ENCODE peak calls at places on chromosomes 16 and 17, in ten cellular contexts. A is HFFc6, Y is lung, Q is coronary artery, D is GM10248, H is kidney epithelial cell, U is endothelial cell of umbilical vein, T is cardiac muscle cell, F is cardiac fibroblast, W is colonic mucosa. N is an unnamed sample.

GRCh38 chr17:54013117-54013516 is 190.4 kb downstream of the KIF2B start:
- DNase-seq in Y (no peak), A (no peak), H (no peak), F (no peak), Q (no peak), T (no peak), W (no peak), U (no peak), D (no peak), N (no peak)

GRCh38 chr17:3678821-3679175 is 10.2 kb downstream of the EMC6 start:
- DNase-seq in Q (no peak), Y (no peak), U (no peak), W (no peak), F (no peak), T (no peak), D (no peak), H (no peak), A (no peak), N (no peak)

GRCh38 chr17:74838275-74838674 is 21.4 kb downstream of the GRIN2C start:
- DNase-seq in A (no peak), U (no peak), Y (no peak), Q (no peak), H (no peak), D (no peak), F (no peak), W (no peak), T (no peak), N (no peak)

GRCh38 chr17:14351493-14351892 is 50.6 kb downstream of the HS3ST3B1 start:
- DNase-seq in H (peak), T (no peak), F (no peak), Y (no peak), Q (no peak), D (peak), U (no peak), A (no peak), W (no peak), N (no peak)

GRCh38 chr16:29744541-29745101 is 1.2 kb downstream of the C16orf54 start:
- DNase-seq in U (no peak), H (no peak), Q (no peak), A (no peak), F (no peak), Y (no peak), W (no peak), D (peak), T (no peak), N (no peak)

GRCh38 chr17:2406903-2407790 is 6.3 kb upstream of the MNT start:
- DNase-seq in U (peak), T (no peak), H (peak), Q (peak), D (no peak), W (peak), F (peak), A (peak), Y (no peak), N (no peak)

GRCh38 chr17:52395308-52395707 is 236.8 kb upstream of the CA10 start:
- DNase-seq in U (no peak), F (no peak), Y (no peak), D (no peak), Q (no peak), T (no peak), H (no peak), A (no peak), W (no peak), N (no peak)

GRCh38 chr17:38717139-38717745 is 12.2 kb downstream of the MLLT6 start:
- DNase-seq in Y (no peak), Q (no peak), T (no peak), H (no peak), W (no peak), F (no peak), A (no peak), D (no peak), U (no peak), N (no peak)

GRCh38 chr17:62075308-62075815 is 10.3 kb upstream of the MED13 start:
- DNase-seq in W (no peak), U (no peak), H (no peak), T (no peak), F (no peak), Y (peak), D (no peak), Q (no peak), A (no peak), N (no peak)

GRCh38 chr16:81349608-81350305 is 35.0 kb downstream of the GAN start:
- DNase-seq in U (no peak), H (no peak), D (no peak), F (no peak), W (no peak), Q (no peak), A (no peak), Y (no peak), T (no peak), N (no peak)

GRCh38 chr17:53607475-53607874 is 215.3 kb upstream of the KIF2B start:
- DNase-seq in T (peak), A (no peak), F (no peak), W (no peak), H (no peak), Y (no peak), Q (no peak), D (no peak), U (no peak), N (no peak)

GRCh38 chr16:85616608-85617311 is 3.6 kb downstream of the GSE1 start:
- DNase-seq in U (no peak), H (no peak), A (no peak), W (peak), Q (no peak), T (no peak), D (peak), Y (peak), F (no peak), N (no peak)

GRCh38 chr17:40495140-40495539 is 6.3 kb downstream of the TNS4 start:
- DNase-seq in A (no peak), Q (no peak), W (no peak), U (no peak), Y (no peak), T (no peak), H (no peak), F (no peak), D (no peak), N (no peak)

GRCh38 chr17:19287651-19288050 is 50.5 kb downstream of the EPN2 start:
- DNase-seq in Y (no peak), F (no peak), D (no peak), U (no peak), H (no peak), T (no peak), A (no peak), Q (no peak), W (no peak), N (no peak)

GRCh38 chr17:45282683-45283644 is 21.1 kb upstream of the SPATA32 start:
- DNase-seq in H (no peak), U (no peak), D (no peak), A (no peak), T (peak), Y (peak), W (no peak), Q (no peak), F (peak), N (no peak)

GRCh38 chr17:80183581-80184422 is 14.0 kb downstream of the CARD14 start:
- DNase-seq in T (no peak), F (no peak), Y (no peak), U (no peak), D (no peak), W (no peak), Q (no peak), H (no peak), A (no peak), N (no peak)

GRCh38 chr17:31857920-31858646 is 961 bp downstream of the COPRS start:
- DNase-seq in U (no peak), H (no peak), Y (no peak), A (no peak), F (no peak), D (no peak), W (no peak), Q (no peak), T (peak), N (no peak)

GRCh38 chr16:53775821-53776431 is 72.0 kb downstream of the FTO start:
- DNase-seq in A (peak), Y (peak), T (no peak), D (no peak), F (peak), Q (no peak), U (no peak), H (peak), W (peak), N (no peak)

GRCh38 chr17:9054611-9055010 is 33.3 kb downstream of the NTN1 start:
- DNase-seq in Y (no peak), T (no peak), D (no peak), F (no peak), W (no peak), H (no peak), Q (no peak), U (no peak), A (no peak), N (no peak)

GRCh38 chr17:41456206-41456605 is 11.0 kb downstream of the KRT32 start:
- DNase-seq in W (no peak), H (no peak), Q (no peak), A (no peak), Y (no peak), D (no peak), T (no peak), U (no peak), F (no peak), N (no peak)

GRCh38 chr16:87437911-87438610 is 45.9 kb downstream of the MAP1LC3B start:
- DNase-seq in Q (no peak), D (no peak), T (no peak), H (no peak), F (no peak), A (no peak), U (no peak), W (no peak), Y (no peak), N (no peak)

GRCh38 chr16:80947708-80948615 is 58.7 kb downstream of the CMC2 start:
- DNase-seq in D (no peak), F (peak), A (no peak), Q (no peak), H (no peak), W (no peak), Y (no peak), U (peak), T (no peak), N (no peak)

GRCh38 chr17:56897646-56898424 is 16.0 kb downstream of the TRIM25 start:
- DNase-seq in F (no peak), T (no peak), A (no peak), W (peak), D (peak), H (no peak), Q (no peak), U (no peak), Y (no peak), N (no peak)

GRCh38 chr16:17340804-17341203 is 130.0 kb downstream of the XYLT1 start:
- DNase-seq in Q (no peak), A (no peak), D (no peak), U (no peak), H (no peak), T (no peak), Y (no peak), W (no peak), F (no peak), N (no peak)

DNA sequence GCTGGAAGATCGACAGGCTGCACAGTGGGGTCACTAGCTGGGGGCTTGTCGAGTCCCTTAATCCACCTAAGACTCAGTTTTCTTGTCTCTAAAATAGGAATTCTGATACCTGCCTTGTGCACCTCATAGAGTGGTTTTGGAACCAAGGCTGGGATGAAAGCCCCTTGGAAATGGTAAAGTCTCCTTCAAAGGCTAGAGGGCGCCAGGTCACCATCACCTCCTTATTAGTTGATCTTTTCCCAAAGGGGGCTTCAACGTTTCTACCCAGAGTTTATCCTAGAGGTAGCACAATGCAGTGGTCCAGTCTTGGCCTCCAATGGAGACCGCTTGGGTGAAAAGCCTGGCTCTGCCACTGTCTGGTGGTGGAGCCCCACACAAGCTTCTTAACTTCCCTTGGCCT is 158.2 kb downstream of the AIPL1 start:
- DNase-seq in F (no peak), H (no peak), Q (no peak), Y (no peak), T (no peak), W (no peak), A (no peak), D (no peak), U (no peak), N (no peak)
- TF ChIP-seq CTCF in F (no peak), H (no peak), Q (no peak), Y (no peak), T (no peak), W (no peak), A (no peak), D (no peak), U (peak), N (peak)

GRCh38 chr17:21252289-21252874 is 828 bp downstream of the NATD1 start:
- DNase-seq in W (no peak), U (no peak), H (no peak), D (no peak), A (no peak), F (no peak), Q (no peak), Y (no peak), T (no peak), N (no peak)

GRCh38 chr17:21250719-21251305 is 2.4 kb downstream of the NATD1 start:
- DNase-seq in W (no peak), F (no peak), T (no peak), D (no peak), Y (no peak), Q (no peak), A (no peak), U (no peak), H (no peak), N (no peak)

GRCh38 chr17:21253646-21254441 is 634 bp upstream of the NATD1 start:
- DNase-seq in Q (no peak), Y (peak), D (no peak), U (no peak), T (no peak), H (no peak), W (no peak), A (no peak), F (no peak), N (no peak)

GRCh38 chr17:21251611-21252010 is 1.6 kb downstream of the NATD1 start:
- DNase-seq in W (no peak), F (no peak), H (no peak), A (no peak), Q (no peak), U (no peak), T (no peak), Y (no peak), D (no peak), N (no peak)

DNA sequence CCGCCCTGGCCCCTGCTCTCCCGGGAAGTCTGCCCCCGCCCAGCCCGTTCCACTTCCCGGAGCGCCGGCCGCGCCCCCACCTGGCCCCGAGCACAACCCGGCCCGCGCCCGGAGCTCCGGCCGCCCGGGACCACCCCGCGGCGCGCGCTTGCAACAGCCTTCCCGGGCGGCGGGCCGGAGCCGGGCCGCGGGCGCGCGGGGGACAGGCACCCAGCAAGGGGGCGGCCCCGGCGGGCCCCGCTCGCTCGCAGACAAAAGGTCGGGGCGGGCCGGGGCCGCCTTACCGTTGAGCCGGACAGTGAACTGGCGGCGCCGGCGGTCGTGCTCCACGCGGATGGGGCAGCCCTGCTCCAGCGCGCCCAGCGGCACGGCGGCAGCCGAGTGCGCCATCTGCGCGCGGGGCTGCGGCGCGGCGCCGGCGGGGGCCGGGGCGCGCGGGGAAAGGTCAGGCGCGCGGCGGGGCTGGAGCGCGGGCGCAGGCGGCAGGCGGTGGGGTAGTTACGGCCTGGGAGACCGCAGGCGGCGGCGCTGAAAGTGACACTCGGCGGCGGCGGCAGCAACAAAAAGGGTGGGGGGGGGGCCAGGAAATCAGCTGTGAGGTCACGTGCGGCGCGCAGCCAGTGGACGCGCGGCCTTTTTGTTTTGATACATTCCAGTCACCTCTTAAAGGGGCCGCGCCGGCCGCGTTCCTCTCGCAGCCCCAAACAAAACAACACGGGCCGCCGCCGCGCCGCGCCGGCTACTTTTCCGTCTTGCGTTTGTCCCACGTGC is at the start of gene NATD1:
- DNase-seq in T (peak), D (peak), U (peak), F (peak), A (peak), H (peak), W (peak), Y (peak), Q (peak), N (peak)
- TF ChIP-seq CTCF in T (no peak), D (no peak), U (no peak), F (no peak), A (no peak), H (no peak), W (no peak), Y (no peak), Q (no peak), N (no peak)

DNA sequence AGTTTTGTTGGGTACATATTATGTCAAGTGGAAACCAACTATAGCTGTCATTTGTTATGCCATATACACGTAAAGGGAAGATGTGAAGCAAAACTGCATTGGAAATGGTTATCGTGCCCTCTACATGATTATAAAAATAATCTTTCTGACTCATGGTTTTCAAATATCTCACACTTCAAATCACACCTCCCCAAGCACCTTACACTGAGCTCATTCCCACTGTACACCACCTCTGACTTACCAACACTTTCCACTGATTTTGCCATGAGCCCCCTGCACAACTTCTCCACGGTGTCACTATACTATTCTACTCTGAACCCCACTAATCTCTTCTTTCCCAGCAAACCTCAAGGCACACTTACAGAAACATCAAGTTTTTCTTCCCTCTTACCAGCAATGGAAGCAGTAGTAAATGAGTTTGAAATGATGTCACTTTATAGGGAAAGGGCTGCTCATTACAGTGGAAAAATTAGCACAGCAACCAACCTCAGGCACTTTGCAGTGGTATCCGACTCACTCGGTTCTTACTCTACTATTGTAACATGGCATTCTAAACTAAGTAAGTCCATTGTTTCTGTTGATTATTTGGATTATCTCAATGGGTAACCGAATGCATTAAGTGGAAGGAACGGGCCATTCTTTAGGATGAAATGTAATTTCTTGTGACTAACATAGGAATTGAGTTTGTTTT is 18.7 kb downstream of the ZNF821 start:
- DNase-seq in Q (no peak), D (no peak), W (no peak), H (no peak), Y (no peak), A (no peak), U (no peak), T (no peak), F (no peak), N (no peak)
- TF ChIP-seq CTCF in Q (no peak), D (no peak), W (no peak), H (no peak), Y (no peak), A (no peak), U (no peak), T (no peak), F (no peak), N (no peak)

DNA sequence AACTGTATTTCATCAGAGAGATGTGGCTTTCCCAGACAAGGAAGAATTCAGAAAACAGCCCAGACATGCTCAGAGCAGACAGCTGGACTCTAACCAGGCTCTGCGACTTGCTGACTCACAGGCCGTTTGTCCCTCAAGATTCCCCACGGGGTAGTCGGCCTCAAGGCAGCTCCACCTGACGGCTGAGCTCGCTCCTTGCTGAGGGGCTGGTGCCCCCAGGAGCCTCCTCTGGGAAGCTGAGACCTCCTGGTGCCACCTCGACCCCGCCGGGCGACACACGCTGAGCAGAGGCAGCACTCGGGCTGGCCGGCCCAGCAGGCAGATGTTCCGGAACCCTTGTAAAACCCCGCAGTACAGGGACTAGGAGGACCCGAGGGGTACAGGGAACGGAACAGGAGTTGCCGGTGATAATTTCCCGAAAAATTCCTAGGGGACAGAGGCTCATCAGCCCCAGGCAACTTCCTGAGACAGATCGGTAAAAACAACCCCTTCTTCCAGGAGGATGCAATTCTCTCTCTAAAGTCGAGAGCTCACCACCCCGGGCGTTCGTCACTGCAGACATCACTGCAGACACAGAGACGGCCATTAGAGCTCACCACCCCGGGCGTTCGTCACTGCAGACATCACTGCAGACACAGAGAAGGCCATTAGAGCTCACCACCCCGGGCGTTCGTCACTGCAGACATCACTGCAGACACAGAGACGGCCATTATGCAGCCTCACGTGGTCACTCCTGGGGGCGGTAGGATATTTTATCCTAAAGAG is 19.9 kb downstream of the RPH3AL start:
- DNase-seq in A (peak), F (peak), D (no peak), W (no peak), T (no peak), U (no peak), H (peak), Y (no peak), Q (no peak), N (no peak)
- TF ChIP-seq CTCF in A (no peak), F (no peak), D (no peak), W (no peak), T (no peak), U (no peak), H (peak), Y (no peak), Q (no peak), N (no peak)

DNA sequence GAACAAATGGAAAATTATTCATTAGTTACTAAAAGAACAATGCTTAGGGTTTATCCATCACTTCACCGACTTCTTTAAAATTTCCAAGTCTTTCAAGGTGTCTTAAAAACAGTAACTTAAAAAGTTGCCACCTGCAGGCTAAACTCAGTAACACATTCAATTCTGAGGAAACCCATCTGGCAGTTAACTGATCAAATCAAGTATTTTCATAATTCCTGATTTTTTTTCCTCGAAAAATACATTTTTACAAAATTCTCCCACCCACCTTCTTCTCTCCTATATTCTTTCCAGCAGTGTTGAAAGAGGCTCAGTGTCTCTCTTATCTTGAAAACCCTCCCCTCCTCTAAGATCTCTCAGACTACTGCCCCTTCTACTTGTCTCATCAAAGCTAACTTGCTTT is 29.9 kb downstream of the PARN start:
- DNase-seq in D (peak), A (peak), H (no peak), F (peak), T (peak), Q (no peak), Y (no peak), W (no peak), U (peak), N (no peak)
- TF ChIP-seq CTCF in D (no peak), A (peak), H (peak), F (peak), T (peak), Q (no peak), Y (no peak), W (peak), U (peak), N (peak)

GRCh38 chr17:73201215-73202069 is 8.6 kb downstream of the COG1 start:
- DNase-seq in D (no peak), W (no peak), Q (peak), Y (no peak), T (no peak), H (no peak), A (no peak), F (no peak), U (no peak), N (no peak)
- TF ChIP-seq CTCF in D (no peak), W (no peak), Q (no peak), Y (no peak), T (no peak), H (no peak), A (no peak), F (no peak), U (no peak), N (no peak)